ENCODE peak calls at places on chromosomes 16 and 17, in seven cellular contexts. N is naive thymus-derived CD8-positive, alpha-beta T cell; C is BJ; W is AG10803; J is MV-4-11; S is PC-9; B is effector memory CD4-positive, alpha-beta T cell. T is an unnamed sample.

GRCh38 chr16:23832882-23833281 is 2.9 kb upstream of the PRKCB start:
- DNase-seq in W (no peak), J (no peak), N (no peak), C (no peak), B (no peak), S (no peak), T (no peak)

GRCh38 chr17:39391448-39391847 is 10.0 kb downstream of the FBXL20 start:
- DNase-seq in C (no peak), S (no peak), W (no peak), N (no peak), J (no peak), B (no peak), T (no peak)

GRCh38 chr16:28063611-28064061 is at the start of gene GSG1L:
- DNase-seq in B (no peak), W (no peak), N (no peak), C (no peak), J (no peak), S (no peak), T (no peak)

GRCh38 chr17:83067718-83068261 is 11.6 kb upstream of the METRNL start:
- DNase-seq in B (no peak), C (no peak), W (no peak), J (no peak), N (no peak), S (no peak), T (no peak)

GRCh38 chr17:15934866-15935265 is 10.1 kb upstream of the ADORA2B start:
- DNase-seq in W (no peak), J (no peak), N (no peak), S (no peak), B (no peak), C (no peak), T (no peak)

GRCh38 chr16:27767081-27767480 is 217.1 kb downstream of the KATNIP start:
- DNase-seq in W (no peak), N (no peak), J (no peak), C (no peak), B (no peak), S (no peak), T (no peak)

GRCh38 chr17:28711723-28712036 is at the start of gene PROCA1:
- DNase-seq in W (no peak), S (no peak), J (no peak), N (no peak), C (no peak), B (no peak), T (no peak)

GRCh38 chr17:64747938-64748540 is 85.9 kb upstream of the SMURF2 start:
- DNase-seq in C (peak; percentile 21), W (peak; percentile 58), N (no peak), B (no peak), J (peak; percentile 5), S (no peak), T (no peak)

GRCh38 chr17:9473716-9474115 is 101.9 kb downstream of the STX8 start:
- DNase-seq in J (no peak), C (no peak), S (no peak), B (no peak), N (no peak), W (peak; percentile 74), T (peak; percentile 40)

GRCh38 chr16:82156761-82157654 is 13.0 kb downstream of the MPHOSPH6 start:
- DNase-seq in S (no peak), J (no peak), B (no peak), C (peak; percentile 41), N (no peak), W (peak; percentile 69), T (no peak)

GRCh38 chr16:79067600-79067999 is 532.9 kb downstream of the MAF start:
- DNase-seq in S (no peak), J (no peak), N (no peak), W (no peak), C (no peak), B (no peak), T (peak; percentile 74)

GRCh38 chr16:12395266-12395665 is 408.4 kb downstream of the CPPED1 start:
- DNase-seq in J (no peak), C (no peak), W (peak; percentile 33), B (no peak), S (no peak), N (no peak), T (no peak)

GRCh38 chr17:34091975-34092374 is 163.1 kb upstream of the CCL2 start:
- DNase-seq in N (no peak), W (no peak), S (no peak), C (no peak), B (no peak), J (no peak), T (no peak)

GRCh38 chr17:72392056-72393010 is 271.5 kb downstream of the SOX9 start:
- DNase-seq in S (no peak), B (no peak), J (peak; percentile 86), N (no peak), W (peak; percentile 89), C (no peak), T (no peak)

GRCh38 chr16:82197540-82198240 is 27.7 kb upstream of the MPHOSPH6 start:
- DNase-seq in B (no peak), S (peak; percentile 76), C (no peak), J (no peak), N (no peak), W (no peak), T (peak; percentile 78)

GRCh38 chr17:73750975-73751374 is 106.7 kb upstream of the SDK2 start:
- DNase-seq in B (no peak), W (no peak), S (no peak), J (no peak), C (no peak), N (no peak), T (no peak)

GRCh38 chr17:28193241-28193640 is 125.8 kb upstream of the TMEM97 start:
- DNase-seq in J (peak; percentile 80), N (no peak), B (no peak), W (no peak), S (no peak), C (no peak), T (no peak)

GRCh38 chr16:23330161-23330560 is 28.1 kb downstream of the SCNN1B start:
- DNase-seq in C (no peak), N (no peak), B (no peak), J (no peak), S (no peak), W (no peak), T (no peak)

GRCh38 chr17:38746004-38746892 is 1.9 kb downstream of the PCGF2 start:
- DNase-seq in N (no peak), C (no peak), J (no peak), S (no peak), B (no peak), W (no peak), T (no peak)

GRCh38 chr17:40065041-40065770 is 2.4 kb downstream of the THRA start:
- DNase-seq in N (no peak), C (no peak), W (peak; percentile 42), B (no peak), S (no peak), J (no peak), T (no peak)

GRCh38 chr17:78383725-78384471 is 5.4 kb downstream of the PGS1 start:
- DNase-seq in W (peak; percentile 100), J (peak; percentile 97), S (no peak), C (peak; percentile 96), N (no peak), B (no peak), T (peak; percentile 93)

GRCh38 chr17:14201087-14201486 is 35.6 kb downstream of the CDRT15 start:
- DNase-seq in J (peak; percentile 9), W (peak; percentile 34), B (peak; percentile 29), C (peak; percentile 1), S (no peak), N (peak; percentile 49), T (no peak)

GRCh38 chr16:27639588-27640276 is 89.8 kb downstream of the KATNIP start:
- DNase-seq in J (peak; percentile 70), S (no peak), C (no peak), N (no peak), B (no peak), W (peak; percentile 50), T (peak; percentile 41)

GRCh38 chr17:80827646-80828643 is 163.7 kb upstream of the CHMP6 start:
- DNase-seq in W (no peak), S (no peak), B (no peak), N (no peak), J (no peak), C (no peak), T (peak; percentile 40)

GRCh38 chr16:49497466-49497865 is 123.9 kb downstream of the C16orf78 start:
- DNase-seq in S (no peak), J (no peak), N (no peak), B (no peak), C (no peak), W (no peak), T (no peak)

GRCh38 chr17:29176500-29177351 is 3.5 kb downstream of the MYO18A start:
- DNase-seq in S (peak; percentile 48), J (no peak), C (no peak), B (peak; percentile 49), N (peak; percentile 14), W (no peak), T (no peak)

GRCh38 chr16:89256651-89257254 is 39.2 kb downstream of the ZNF778 start:
- DNase-seq in C (no peak), W (peak; percentile 40), S (no peak), N (peak; percentile 85), B (peak; percentile 60), J (no peak), T (no peak)

GRCh38 chr17:49995055-49995738 is at the start of gene DLX3:
- DNase-seq in B (no peak), N (no peak), J (peak; percentile 4), C (peak; percentile 19), W (peak; percentile 63), S (peak; percentile 87), T (peak; percentile 54)

GRCh38 chr17:4607261-4607731 is 23.0 kb downstream of the SMTNL2 start:
- DNase-seq in J (no peak), B (no peak), S (no peak), C (no peak), N (no peak), W (no peak), T (no peak)

GRCh38 chr17:68443974-68444464 is 13.3 kb downstream of the WIPI1 start:
- DNase-seq in B (no peak), S (no peak), N (no peak), C (no peak), J (no peak), W (peak; percentile 69), T (no peak)

GRCh38 chr16:49706620-49707355 is 149.1 kb downstream of the ZNF423 start:
- DNase-seq in B (no peak), C (no peak), S (no peak), W (no peak), N (no peak), J (no peak), T (no peak)